ENCODE peak calls at places on chromosomes 11 and 22, in six cellular contexts. T is cardiac muscle cell; X is CD8-positive, alpha-beta T cell; M is HL-60; G is uterus; J is endothelial cell. E is an unnamed sample.

GRCh38 chr11:112584674-112585073 is 324.0 kb upstream of the PLET1 start:
- DNase-seq in J (peak), T (no peak), M (no peak), X (peak), G (no peak), E (no peak)

GRCh38 chr11:120186408-120186798 is 24.4 kb upstream of the OAF start:
- DNase-seq in X (no peak), G (no peak), M (no peak), T (no peak), J (no peak), E (no peak)

GRCh38 chr11:104623518-104623917 is 274.7 kb downstream of the CASP12 start:
- DNase-seq in M (no peak), T (peak), G (no peak), X (no peak), J (no peak), E (no peak)

GRCh38 chr11:57497303-57498247 is 17.9 kb downstream of the SLC43A1 start:
- DNase-seq in G (no peak), J (no peak), M (peak), X (no peak), T (no peak), E (no peak)

GRCh38 chr11:77244277-77245014 is 57.0 kb downstream of the GDPD4 start:
- DNase-seq in X (no peak), J (no peak), M (no peak), G (no peak), T (peak), E (no peak)

GRCh38 chr11:33735166-33735425 is 1.1 kb downstream of the CD59 start:
- DNase-seq in X (no peak), J (no peak), M (peak), T (no peak), G (no peak), E (no peak)

GRCh38 chr11:119863811-119864601 is 135.0 kb upstream of the NECTIN1 start:
- DNase-seq in X (no peak), M (no peak), T (no peak), G (no peak), J (no peak), E (peak)

GRCh38 chr11:116833491-116833815 is 3.7 kb downstream of the APOC3 start:
- DNase-seq in J (no peak), X (no peak), M (no peak), G (no peak), T (no peak), E (no peak)

GRCh38 chr11:109547356-109548027 is 125.5 kb downstream of the C11orf87 start:
- DNase-seq in M (no peak), J (no peak), G (no peak), X (no peak), T (peak), E (no peak)

GRCh38 chr22:31193092-31193491 is 19.0 kb upstream of the LIMK2 start:
- DNase-seq in G (no peak), T (no peak), X (no peak), J (no peak), M (no peak), E (no peak)

GRCh38 chr22:32880061-32880460 is 78.6 kb downstream of the TIMP3 start:
- DNase-seq in X (no peak), M (no peak), J (no peak), T (peak), G (peak), E (no peak)

GRCh38 chr22:49671331-49672012 is 156.2 kb downstream of the BRD1 start:
- DNase-seq in T (no peak), G (no peak), X (no peak), M (no peak), J (no peak), E (no peak)

GRCh38 chr11:128862913-128863660 is 4.0 kb downstream of the KCNJ1 start:
- DNase-seq in J (no peak), G (no peak), X (no peak), M (no peak), T (peak), E (no peak)

GRCh38 chr11:37978647-37979046 is 1380.6 kb upstream of the RAG2 start:
- DNase-seq in X (no peak), J (no peak), G (no peak), T (peak), M (no peak), E (no peak)

GRCh38 chr22:30574095-30574981 is at the start of gene GAL3ST1:
- DNase-seq in J (no peak), M (no peak), T (no peak), G (no peak), X (no peak), E (no peak)

GRCh38 chr11:80241766-80242165 is 800.9 kb upstream of the TENM4 start:
- DNase-seq in M (no peak), G (no peak), T (peak), J (no peak), X (no peak), E (no peak)

GRCh38 chr11:78564037-78564888 is 10.4 kb downstream of the NARS2 start:
- DNase-seq in X (peak), M (peak), J (peak), G (no peak), T (peak), E (no peak)

GRCh38 chr11:86097965-86098364 is 29.1 kb upstream of the PICALM start:
- DNase-seq in X (no peak), G (no peak), J (no peak), T (no peak), M (peak), E (no peak)

GRCh38 chr11:69423611-69424385 is 57.7 kb upstream of the LINC01488 start:
- DNase-seq in M (no peak), G (no peak), J (no peak), X (no peak), T (no peak), E (no peak)

GRCh38 chr11:64334764-64335741 is 5.0 kb upstream of the CCDC88B start:
- DNase-seq in X (peak), T (peak), J (no peak), G (no peak), M (peak), E (peak)

GRCh38 chr11:62142921-62143320 is 19.1 kb downstream of the INCENP start:
- DNase-seq in T (no peak), M (no peak), J (no peak), G (peak), X (no peak), E (no peak)

GRCh38 chr11:42646959-42647358 is 664.8 kb upstream of the API5 start:
- DNase-seq in J (no peak), M (no peak), X (no peak), T (no peak), G (no peak), E (no peak)

GRCh38 chr22:36027960-36028645 is 521 bp downstream of the RBFOX2 start:
- DNase-seq in T (no peak), G (no peak), X (no peak), M (no peak), J (peak), E (no peak)

GRCh38 chr22:50261615-50262459 is at the start of gene MAPK12:
- DNase-seq in T (peak), J (no peak), X (no peak), M (no peak), G (no peak), E (no peak)

GRCh38 chr11:43931717-43932039 is 10.8 kb upstream of the C11orf96 start:
- DNase-seq in T (no peak), J (no peak), X (no peak), M (no peak), G (no peak), E (no peak)
- TF ChIP-seq CTCF in T (no peak), J (no peak), X (no peak), M (no peak), G (peak), E (no peak)

GRCh38 chr11:17827006-17827405 is 92.4 kb downstream of the KCNC1 start:
- DNase-seq in T (no peak), M (no peak), X (no peak), J (no peak), G (no peak), E (no peak)
- TF ChIP-seq CTCF in T (peak), M (no peak), X (no peak), J (no peak), G (no peak), E (peak)

DNA sequence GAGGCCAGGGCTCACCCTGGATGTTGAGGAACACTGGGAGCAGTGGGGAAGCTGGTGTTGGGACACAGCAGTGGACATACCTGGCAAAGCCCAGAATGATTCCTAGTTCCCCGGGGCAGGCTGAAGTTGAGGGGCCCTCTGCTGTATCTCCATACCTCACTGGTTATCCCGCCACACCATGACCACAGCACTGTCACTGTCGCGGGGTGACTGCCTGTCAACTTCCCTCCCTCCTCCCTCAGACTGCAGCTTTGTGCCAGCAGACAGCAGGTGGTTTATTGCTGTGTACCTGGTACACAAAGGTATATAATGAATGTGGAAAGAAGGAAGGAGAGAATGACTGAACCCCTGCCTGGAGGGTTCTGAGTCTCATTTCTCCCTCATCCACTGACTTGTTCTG is 318.7 kb downstream of the TMEM135 start:
- DNase-seq in T (no peak), M (no peak), X (no peak), J (no peak), G (no peak), E (no peak)
- TF ChIP-seq CTCF in T (no peak), M (no peak), X (no peak), J (no peak), G (no peak), E (no peak)

GRCh38 chr11:125935056-125935455 is 10.8 kb upstream of the VSIG10L2 start:
- DNase-seq in J (no peak), M (no peak), X (no peak), T (no peak), G (no peak), E (no peak)
- TF ChIP-seq CTCF in J (no peak), M (no peak), X (no peak), T (no peak), G (no peak), E (no peak)

GRCh38 chr11:75814686-75815344 is at the start of gene UVRAG:
- DNase-seq in G (peak), J (peak), M (peak), T (peak), X (peak), E (peak)
- TF ChIP-seq CTCF in G (peak), J (no peak), M (no peak), T (no peak), X (no peak), E (no peak)

GRCh38 chr11:208177-208916 is 839 bp downstream of the RIC8A start:
- DNase-seq in X (peak), T (peak), G (peak), M (peak), J (peak), E (peak)

GRCh38 chr11:210803-211180 is 3.3 kb downstream of the RIC8A start:
- DNase-seq in J (no peak), X (no peak), T (no peak), M (no peak), G (no peak), E (no peak)

GRCh38 chr11:210122-210802 is 2.8 kb downstream of the RIC8A start:
- DNase-seq in T (peak), J (no peak), M (no peak), X (no peak), G (no peak), E (no peak)

GRCh38 chr11:208917-209260 is 1.4 kb downstream of the RIC8A start:
- DNase-seq in G (no peak), J (no peak), X (no peak), M (no peak), T (no peak), E (no peak)

GRCh38 chr11:209275-210121 is 2.0 kb downstream of the RIC8A start:
- DNase-seq in G (no peak), M (peak), X (no peak), T (no peak), J (no peak), E (no peak)
- TF ChIP-seq CTCF in G (no peak), M (no peak), X (no peak), T (no peak), J (no peak), E (no peak)

GRCh38 chr22:18984564-18984963 is 48.5 kb upstream of the PRODH start:
- DNase-seq in T (no peak), X (no peak), G (no peak), J (no peak), M (no peak), E (no peak)

GRCh38 chr22:18985761-18986160 is 49.7 kb upstream of the PRODH start:
- DNase-seq in G (no peak), J (no peak), X (no peak), M (no peak), T (no peak), E (no peak)

GRCh38 chr22:18988958-18989357 is 52.9 kb upstream of the PRODH start:
- DNase-seq in M (no peak), T (no peak), X (no peak), J (no peak), G (no peak), E (no peak)

GRCh38 chr22:18990355-18991137 is 54.5 kb upstream of the PRODH start:
- DNase-seq in G (no peak), J (no peak), T (no peak), M (no peak), X (no peak), E (no peak)

GRCh38 chr22:18987765-18988164 is 51.7 kb upstream of the PRODH start:
- DNase-seq in T (peak), G (no peak), X (no peak), M (peak), J (peak), E (no peak)
- TF ChIP-seq CTCF in T (peak), G (no peak), X (no peak), M (peak), J (peak), E (no peak)

GRCh38 chr22:42930810-42931420 is 73.8 kb upstream of the ARFGAP3 start:
- DNase-seq in T (no peak), M (no peak), X (no peak), G (no peak), J (no peak), E (no peak)
- TF ChIP-seq CTCF in T (no peak), M (no peak), X (no peak), G (no peak), J (no peak), E (no peak)

GRCh38 chr11:45287316-45287903 is 1.3 kb upstream of the SYT13 start:
- DNase-seq in T (no peak), J (no peak), G (no peak), X (no peak), M (no peak), E (no peak)

GRCh38 chr11:45285931-45286632 is at the start of gene SYT13:
- DNase-seq in J (peak), X (no peak), G (no peak), T (peak), M (no peak), E (peak)

GRCh38 chr11:45289369-45289768 is 3.2 kb upstream of the SYT13 start:
- DNase-seq in T (peak), X (no peak), M (no peak), G (no peak), J (no peak), E (no peak)

GRCh38 chr11:45290586-45290985 is 4.4 kb upstream of the SYT13 start:
- DNase-seq in X (no peak), M (no peak), G (no peak), T (no peak), J (no peak), E (no peak)

GRCh38 chr11:45288395-45288794 is 2.3 kb upstream of the SYT13 start:
- DNase-seq in J (no peak), G (no peak), X (no peak), M (no peak), T (no peak), E (no peak)
- TF ChIP-seq CTCF in J (no peak), G (no peak), X (no peak), M (no peak), T (no peak), E (no peak)

GRCh38 chr11:22787055-22787454 is 42.5 kb downstream of the SVIP start:
- DNase-seq in X (no peak), G (no peak), T (no peak), M (no peak), J (no peak), E (no peak)

GRCh38 chr11:22785251-22785650 is 44.4 kb downstream of the SVIP start:
- DNase-seq in M (no peak), T (peak), G (no peak), X (no peak), J (no peak), E (no peak)

GRCh38 chr11:22786475-22786874 is 43.1 kb downstream of the SVIP start:
- DNase-seq in G (no peak), T (no peak), J (no peak), X (no peak), M (no peak), E (no peak)

GRCh38 chr11:22792497-22792896 is 37.1 kb downstream of the SVIP start:
- DNase-seq in T (peak), J (no peak), X (no peak), G (no peak), M (no peak), E (no peak)

GRCh38 chr11:22787565-22788162 is 41.9 kb downstream of the SVIP start:
- DNase-seq in M (peak), J (peak), G (no peak), X (no peak), T (peak), E (no peak)
- TF ChIP-seq CTCF in M (peak), J (peak), G (peak), X (peak), T (peak), E (peak)

E was measured in D721Med.